ENCODE peak calls at places on chromosomes 7 and 10, in nine cellular contexts. One of them, this sample, is unnamed.

GRCh38 chr10:69318997-69319727 is 40.9 kb downstream of the HK1 start:
- DNase-seq in astrocyte of the cerebellum: no peak
- DNase-seq in choroid plexus epithelial cell: peak; percentile 61
- DNase-seq in CD8-positive, alpha-beta T cell: peak; percentile 63
- DNase-seq in fibroblast of mammary gland: peak; percentile 49
- DNase-seq in Panc1: no peak
- DNase-seq in GM12865: peak; percentile 60
- DNase-seq in RWPE1: no peak
- DNase-seq in mammary epithelial cell: peak; percentile 44
- DNase-seq in this sample: peak; percentile 61

GRCh38 chr7:95558866-95559265 is 37.5 kb downstream of the PDK4 start:
- DNase-seq in astrocyte of the cerebellum: no peak
- DNase-seq in choroid plexus epithelial cell: no peak
- DNase-seq in CD8-positive, alpha-beta T cell: no peak
- DNase-seq in fibroblast of mammary gland: no peak
- DNase-seq in Panc1: no peak
- DNase-seq in GM12865: no peak
- DNase-seq in RWPE1: no peak
- DNase-seq in mammary epithelial cell: no peak
- DNase-seq in this sample: no peak

GRCh38 chr10:88027570-88027969 is 164.1 kb downstream of the PTEN start:
- DNase-seq in astrocyte of the cerebellum: no peak
- DNase-seq in choroid plexus epithelial cell: no peak
- DNase-seq in CD8-positive, alpha-beta T cell: no peak
- DNase-seq in fibroblast of mammary gland: no peak
- DNase-seq in Panc1: no peak
- DNase-seq in GM12865: peak; percentile 55
- DNase-seq in RWPE1: no peak
- DNase-seq in mammary epithelial cell: no peak
- DNase-seq in this sample: no peak

GRCh38 chr7:137925091-137925490 is 76.8 kb downstream of the CREB3L2 start:
- DNase-seq in astrocyte of the cerebellum: no peak
- DNase-seq in choroid plexus epithelial cell: no peak
- DNase-seq in CD8-positive, alpha-beta T cell: no peak
- DNase-seq in fibroblast of mammary gland: peak; percentile 43
- DNase-seq in Panc1: no peak
- DNase-seq in GM12865: no peak
- DNase-seq in RWPE1: no peak
- DNase-seq in mammary epithelial cell: no peak
- DNase-seq in this sample: no peak

GRCh38 chr7:2116903-2117680 is 115.7 kb downstream of the MAD1L1 start:
- DNase-seq in astrocyte of the cerebellum: no peak
- DNase-seq in choroid plexus epithelial cell: no peak
- DNase-seq in CD8-positive, alpha-beta T cell: no peak
- DNase-seq in fibroblast of mammary gland: no peak
- DNase-seq in Panc1: no peak
- DNase-seq in GM12865: no peak
- DNase-seq in RWPE1: no peak
- DNase-seq in mammary epithelial cell: peak; percentile 16
- DNase-seq in this sample: peak; percentile 49

GRCh38 chr10:33133557-33133956 is 175.5 kb upstream of the ITGB1 start:
- DNase-seq in astrocyte of the cerebellum: no peak
- DNase-seq in choroid plexus epithelial cell: no peak
- DNase-seq in CD8-positive, alpha-beta T cell: no peak
- DNase-seq in fibroblast of mammary gland: no peak
- DNase-seq in Panc1: no peak
- DNase-seq in GM12865: no peak
- DNase-seq in RWPE1: no peak
- DNase-seq in mammary epithelial cell: peak; percentile 46
- DNase-seq in this sample: peak; percentile 61

GRCh38 chr7:54091322-54091721 is 450.9 kb upstream of the VSTM2A start:
- DNase-seq in astrocyte of the cerebellum: no peak
- DNase-seq in choroid plexus epithelial cell: no peak
- DNase-seq in CD8-positive, alpha-beta T cell: no peak
- DNase-seq in fibroblast of mammary gland: no peak
- DNase-seq in Panc1: no peak
- DNase-seq in GM12865: no peak
- DNase-seq in RWPE1: no peak
- DNase-seq in mammary epithelial cell: no peak
- DNase-seq in this sample: no peak

GRCh38 chr10:79437111-79437814 is 8.2 kb downstream of the ZCCHC24 start:
- DNase-seq in astrocyte of the cerebellum: no peak
- DNase-seq in choroid plexus epithelial cell: no peak
- DNase-seq in CD8-positive, alpha-beta T cell: no peak
- DNase-seq in fibroblast of mammary gland: peak; percentile 69
- DNase-seq in Panc1: no peak
- DNase-seq in GM12865: no peak
- DNase-seq in RWPE1: peak; percentile 34
- DNase-seq in mammary epithelial cell: peak; percentile 78
- DNase-seq in this sample: peak; percentile 50

GRCh38 chr10:78374331-78375028 is 340.8 kb downstream of the RPS24 start:
- DNase-seq in astrocyte of the cerebellum: no peak
- DNase-seq in choroid plexus epithelial cell: no peak
- DNase-seq in CD8-positive, alpha-beta T cell: no peak
- DNase-seq in fibroblast of mammary gland: no peak
- DNase-seq in Panc1: no peak
- DNase-seq in GM12865: no peak
- DNase-seq in RWPE1: no peak
- DNase-seq in mammary epithelial cell: no peak
- DNase-seq in this sample: no peak

GRCh38 chr10:130812381-130813148 is 499.0 kb downstream of the TCERG1L start:
- DNase-seq in astrocyte of the cerebellum: no peak
- DNase-seq in choroid plexus epithelial cell: no peak
- DNase-seq in CD8-positive, alpha-beta T cell: no peak
- DNase-seq in fibroblast of mammary gland: no peak
- DNase-seq in Panc1: no peak
- DNase-seq in GM12865: no peak
- DNase-seq in RWPE1: no peak
- DNase-seq in mammary epithelial cell: no peak
- DNase-seq in this sample: no peak

GRCh38 chr10:73017955-73018480 is 63.4 kb upstream of the PLA2G12B start:
- DNase-seq in astrocyte of the cerebellum: no peak
- DNase-seq in choroid plexus epithelial cell: peak; percentile 14
- DNase-seq in CD8-positive, alpha-beta T cell: no peak
- DNase-seq in fibroblast of mammary gland: no peak
- DNase-seq in Panc1: no peak
- DNase-seq in GM12865: no peak
- DNase-seq in RWPE1: no peak
- DNase-seq in mammary epithelial cell: no peak
- DNase-seq in this sample: no peak

GRCh38 chr10:116912162-116912561 is 62.9 kb downstream of the ENO4 start:
- DNase-seq in astrocyte of the cerebellum: no peak
- DNase-seq in choroid plexus epithelial cell: peak; percentile 22
- DNase-seq in CD8-positive, alpha-beta T cell: no peak
- DNase-seq in fibroblast of mammary gland: no peak
- DNase-seq in Panc1: no peak
- DNase-seq in GM12865: no peak
- DNase-seq in RWPE1: no peak
- DNase-seq in mammary epithelial cell: no peak
- DNase-seq in this sample: no peak

GRCh38 chr10:103153302-103153759 is 39.7 kb downstream of the NT5C2 start:
- DNase-seq in astrocyte of the cerebellum: peak; percentile 36
- DNase-seq in choroid plexus epithelial cell: peak; percentile 75
- DNase-seq in CD8-positive, alpha-beta T cell: no peak
- DNase-seq in fibroblast of mammary gland: peak; percentile 54
- DNase-seq in Panc1: no peak
- DNase-seq in GM12865: no peak
- DNase-seq in RWPE1: no peak
- DNase-seq in mammary epithelial cell: no peak
- DNase-seq in this sample: no peak

GRCh38 chr7:36036590-36036989 is 116.5 kb upstream of the EEPD1 start:
- DNase-seq in astrocyte of the cerebellum: no peak
- DNase-seq in choroid plexus epithelial cell: no peak
- DNase-seq in CD8-positive, alpha-beta T cell: no peak
- DNase-seq in fibroblast of mammary gland: no peak
- DNase-seq in Panc1: no peak
- DNase-seq in GM12865: no peak
- DNase-seq in RWPE1: no peak
- DNase-seq in mammary epithelial cell: peak; percentile 7
- DNase-seq in this sample: peak; percentile 40

GRCh38 chr10:110163841-110164240 is 43.6 kb upstream of the MXI1 start:
- DNase-seq in astrocyte of the cerebellum: no peak
- DNase-seq in choroid plexus epithelial cell: no peak
- DNase-seq in CD8-positive, alpha-beta T cell: no peak
- DNase-seq in fibroblast of mammary gland: no peak
- DNase-seq in Panc1: no peak
- DNase-seq in GM12865: no peak
- DNase-seq in RWPE1: no peak
- DNase-seq in mammary epithelial cell: no peak
- DNase-seq in this sample: no peak

GRCh38 chr10:110165867-110166266 is 41.5 kb upstream of the MXI1 start:
- DNase-seq in astrocyte of the cerebellum: no peak
- DNase-seq in choroid plexus epithelial cell: no peak
- DNase-seq in CD8-positive, alpha-beta T cell: no peak
- DNase-seq in fibroblast of mammary gland: no peak
- DNase-seq in Panc1: no peak
- DNase-seq in GM12865: no peak
- DNase-seq in RWPE1: no peak
- DNase-seq in mammary epithelial cell: no peak
- DNase-seq in this sample: no peak

GRCh38 chr10:110165239-110165638 is 42.2 kb upstream of the MXI1 start:
- DNase-seq in astrocyte of the cerebellum: no peak
- DNase-seq in choroid plexus epithelial cell: no peak
- DNase-seq in CD8-positive, alpha-beta T cell: no peak
- DNase-seq in fibroblast of mammary gland: no peak
- DNase-seq in Panc1: no peak
- DNase-seq in GM12865: no peak
- DNase-seq in RWPE1: no peak
- DNase-seq in mammary epithelial cell: no peak
- DNase-seq in this sample: no peak

GRCh38 chr10:110163192-110163773 is 44.1 kb upstream of the MXI1 start:
- DNase-seq in astrocyte of the cerebellum: no peak
- DNase-seq in choroid plexus epithelial cell: no peak
- DNase-seq in CD8-positive, alpha-beta T cell: no peak
- DNase-seq in fibroblast of mammary gland: no peak
- DNase-seq in Panc1: no peak
- DNase-seq in GM12865: no peak
- DNase-seq in RWPE1: no peak
- DNase-seq in mammary epithelial cell: no peak
- DNase-seq in this sample: no peak

GRCh38 chr10:110162749-110163148 is 44.7 kb upstream of the MXI1 start:
- DNase-seq in astrocyte of the cerebellum: no peak
- DNase-seq in choroid plexus epithelial cell: no peak
- DNase-seq in CD8-positive, alpha-beta T cell: no peak
- DNase-seq in fibroblast of mammary gland: no peak
- DNase-seq in Panc1: no peak
- DNase-seq in GM12865: no peak
- DNase-seq in RWPE1: no peak
- DNase-seq in mammary epithelial cell: no peak
- DNase-seq in this sample: no peak
- TF ChIP-seq CTCF in astrocyte of the cerebellum: no peak
- TF ChIP-seq CTCF in choroid plexus epithelial cell: peak; percentile 7
- TF ChIP-seq CTCF in CD8-positive, alpha-beta T cell: no peak
- TF ChIP-seq CTCF in fibroblast of mammary gland: no peak
- TF ChIP-seq CTCF in Panc1: no peak
- TF ChIP-seq CTCF in GM12865: peak; percentile 3
- TF ChIP-seq CTCF in RWPE1: no peak
- TF ChIP-seq CTCF in mammary epithelial cell: no peak
- TF ChIP-seq CTCF in this sample: no peak

GRCh38 chr7:129952653-129953560 is at the start of gene UBE2H:
- DNase-seq in astrocyte of the cerebellum: peak; percentile 71
- DNase-seq in choroid plexus epithelial cell: peak; percentile 95
- DNase-seq in CD8-positive, alpha-beta T cell: peak; percentile 93
- DNase-seq in fibroblast of mammary gland: peak; percentile 89
- DNase-seq in Panc1: peak; percentile 83
- DNase-seq in GM12865: peak; percentile 95
- DNase-seq in RWPE1: peak; percentile 90
- DNase-seq in mammary epithelial cell: peak; percentile 92
- DNase-seq in this sample: peak; percentile 92

GRCh38 chr7:129949292-129950133 is 3.2 kb downstream of the UBE2H start:
- DNase-seq in astrocyte of the cerebellum: peak; percentile 55
- DNase-seq in choroid plexus epithelial cell: peak; percentile 86
- DNase-seq in CD8-positive, alpha-beta T cell: no peak
- DNase-seq in fibroblast of mammary gland: peak; percentile 92
- DNase-seq in Panc1: no peak
- DNase-seq in GM12865: peak; percentile 52
- DNase-seq in RWPE1: peak; percentile 76
- DNase-seq in mammary epithelial cell: peak; percentile 95
- DNase-seq in this sample: peak; percentile 92

GRCh38 chr7:129951076-129952011 is 1.4 kb downstream of the UBE2H start:
- DNase-seq in astrocyte of the cerebellum: no peak
- DNase-seq in choroid plexus epithelial cell: peak; percentile 37
- DNase-seq in CD8-positive, alpha-beta T cell: no peak
- DNase-seq in fibroblast of mammary gland: no peak
- DNase-seq in Panc1: no peak
- DNase-seq in GM12865: peak; percentile 16
- DNase-seq in RWPE1: no peak
- DNase-seq in mammary epithelial cell: peak; percentile 33
- DNase-seq in this sample: peak; percentile 38

GRCh38 chr7:129950191-129950940 is 2.4 kb downstream of the UBE2H start:
- DNase-seq in astrocyte of the cerebellum: no peak
- DNase-seq in choroid plexus epithelial cell: peak; percentile 65
- DNase-seq in CD8-positive, alpha-beta T cell: no peak
- DNase-seq in fibroblast of mammary gland: no peak
- DNase-seq in Panc1: no peak
- DNase-seq in GM12865: peak; percentile 80
- DNase-seq in RWPE1: no peak
- DNase-seq in mammary epithelial cell: peak; percentile 23
- DNase-seq in this sample: peak; percentile 38

GRCh38 chr7:129952164-129952652 is 552 bp downstream of the UBE2H start:
- DNase-seq in astrocyte of the cerebellum: no peak
- DNase-seq in choroid plexus epithelial cell: peak; percentile 31
- DNase-seq in CD8-positive, alpha-beta T cell: no peak
- DNase-seq in fibroblast of mammary gland: peak; percentile 14
- DNase-seq in Panc1: no peak
- DNase-seq in GM12865: peak; percentile 69
- DNase-seq in RWPE1: no peak
- DNase-seq in mammary epithelial cell: peak; percentile 64
- DNase-seq in this sample: peak; percentile 65
- TF ChIP-seq CTCF in astrocyte of the cerebellum: no peak
- TF ChIP-seq CTCF in choroid plexus epithelial cell: no peak
- TF ChIP-seq CTCF in CD8-positive, alpha-beta T cell: no peak
- TF ChIP-seq CTCF in fibroblast of mammary gland: no peak
- TF ChIP-seq CTCF in Panc1: no peak
- TF ChIP-seq CTCF in GM12865: no peak
- TF ChIP-seq CTCF in RWPE1: no peak
- TF ChIP-seq CTCF in mammary epithelial cell: peak; percentile 29
- TF ChIP-seq CTCF in this sample: no peak

GRCh38 chr7:46745700-46746090 is 824.6 kb upstream of the IGFBP3 start:
- DNase-seq in astrocyte of the cerebellum: no peak
- DNase-seq in choroid plexus epithelial cell: peak; percentile 58
- DNase-seq in CD8-positive, alpha-beta T cell: no peak
- DNase-seq in fibroblast of mammary gland: peak; percentile 24
- DNase-seq in Panc1: no peak
- DNase-seq in GM12865: no peak
- DNase-seq in RWPE1: no peak
- DNase-seq in mammary epithelial cell: no peak
- DNase-seq in this sample: no peak
- TF ChIP-seq CTCF in astrocyte of the cerebellum: peak; percentile 28
- TF ChIP-seq CTCF in choroid plexus epithelial cell: peak; percentile 56
- TF ChIP-seq CTCF in CD8-positive, alpha-beta T cell: no peak
- TF ChIP-seq CTCF in fibroblast of mammary gland: peak; percentile 27
- TF ChIP-seq CTCF in Panc1: peak; percentile 29
- TF ChIP-seq CTCF in GM12865: no peak
- TF ChIP-seq CTCF in RWPE1: no peak
- TF ChIP-seq CTCF in mammary epithelial cell: peak; percentile 21
- TF ChIP-seq CTCF in this sample: no peak

DNA sequence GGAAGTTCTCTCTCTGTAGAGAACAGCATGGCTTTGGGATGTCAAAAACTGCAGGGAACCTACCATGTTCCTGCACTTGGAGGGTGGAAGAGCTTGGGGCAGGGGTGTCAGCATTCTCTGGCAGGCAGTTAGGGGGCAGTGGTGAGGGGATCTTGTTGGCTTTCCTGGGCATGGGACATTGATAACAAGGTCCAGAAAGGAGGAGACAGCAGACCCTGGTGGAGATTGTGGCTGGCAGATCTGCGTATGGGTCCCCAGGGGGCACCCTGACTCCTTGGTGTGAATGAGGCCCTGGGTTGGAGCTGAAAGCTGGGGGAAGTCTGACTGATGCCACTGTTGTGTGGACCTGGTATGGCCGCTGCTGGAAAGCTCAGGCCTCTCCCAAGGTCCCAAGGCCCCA is 22.9 kb upstream of the CAMK2B start:
- DNase-seq in astrocyte of the cerebellum: no peak
- DNase-seq in choroid plexus epithelial cell: peak; percentile 71
- DNase-seq in CD8-positive, alpha-beta T cell: no peak
- DNase-seq in fibroblast of mammary gland: peak; percentile 40
- DNase-seq in Panc1: no peak
- DNase-seq in GM12865: peak; percentile 65
- DNase-seq in RWPE1: no peak
- DNase-seq in mammary epithelial cell: no peak
- DNase-seq in this sample: peak; percentile 24
- TF ChIP-seq CTCF in astrocyte of the cerebellum: peak; percentile 57
- TF ChIP-seq CTCF in choroid plexus epithelial cell: peak; percentile 76
- TF ChIP-seq CTCF in CD8-positive, alpha-beta T cell: no peak
- TF ChIP-seq CTCF in fibroblast of mammary gland: peak; percentile 47
- TF ChIP-seq CTCF in Panc1: peak; percentile 70
- TF ChIP-seq CTCF in GM12865: peak; percentile 59
- TF ChIP-seq CTCF in RWPE1: no peak
- TF ChIP-seq CTCF in mammary epithelial cell: peak; percentile 23
- TF ChIP-seq CTCF in this sample: no peak

This sample was measured in MCF 10A.